ENCODE peak calls at places on chromosomes 4 and X, in six cellular contexts. F is astrocyte; U is glutamatergic neuron; C is effector CD4-positive, alpha-beta T cell; W is nucleus accumbens; M is stimulated activated CD8-positive, alpha-beta memory T cell treated with anti-CD3 and anti-CD28 coated beads, Interleukin-2, amount 100 ng/mL, for 48 hours. A is an unnamed sample.

GRCh38 chrX:102517331-102517730 is 792 bp upstream of the TMSB15A start:
- DNase-seq in F (no peak), C (no peak), W (no peak), U (no peak), M (no peak), A (no peak)

GRCh38 chr4:95547708-95548471 is 883 bp downstream of the UNC5C start:
- DNase-seq in F (peak), C (no peak), M (no peak), U (peak), W (peak), A (peak)

GRCh38 chrX:150410513-150410912 is 47.4 kb downstream of the MAMLD1 start:
- DNase-seq in F (no peak), W (no peak), U (no peak), M (no peak), C (no peak), A (no peak)

GRCh38 chrX:1442016-1442665 is 10.6 kb downstream of the ASMTL start:
- DNase-seq in W (no peak), M (no peak), F (no peak), U (no peak), C (no peak), A (no peak)

GRCh38 chr4:81198609-81199008 is 16.4 kb downstream of the PRKG2 start:
- DNase-seq in C (no peak), U (no peak), F (no peak), M (no peak), W (no peak), A (no peak)

GRCh38 chr4:162727232-162727631 is 439.5 kb downstream of the NAF1 start:
- DNase-seq in C (no peak), F (no peak), M (no peak), U (no peak), W (no peak), A (no peak)

GRCh38 chr4:181677621-181678020 is 565.6 kb upstream of the TENM3 start:
- DNase-seq in M (no peak), F (no peak), U (no peak), W (no peak), C (no peak), A (peak)

GRCh38 chr4:55993994-55994657 is 45.4 kb downstream of the CEP135 start:
- DNase-seq in U (no peak), W (no peak), F (no peak), M (no peak), C (no peak), A (no peak)

GRCh38 chrX:125202486-125203378 is 116.9 kb upstream of the TEX13C start:
- DNase-seq in U (no peak), M (no peak), W (peak), C (no peak), F (no peak), A (no peak)

GRCh38 chrX:136147966-136148365 is 633 bp downstream of the FHL1 start:
- DNase-seq in C (no peak), F (no peak), M (no peak), U (peak), W (peak), A (peak)

GRCh38 chr4:180449395-180449956 is 1793.7 kb upstream of the TENM3 start:
- DNase-seq in U (peak), C (no peak), M (no peak), F (peak), W (peak), A (no peak)

GRCh38 chr4:56995525-56995924 is 16.8 kb downstream of the POLR2B start:
- DNase-seq in C (no peak), W (peak), M (no peak), U (no peak), F (peak), A (peak)

GRCh38 chr4:105619193-105619931 is 66.9 kb downstream of the ARHGEF38 start:
- DNase-seq in W (peak), F (peak), C (no peak), M (no peak), U (no peak), A (peak)